ENCODE peak calls at places on chromosomes 5 and 9, in eight cellular contexts. One of them, this sample, is unnamed.

GRCh38 chr5:125549322-125549871 is 803.0 kb upstream of the ZNF608 start:
- DNase-seq in sigmoid colon: no peak
- DNase-seq in neural progenitor cell: no peak
- DNase-seq in lower lobe of right lung: no peak
- DNase-seq in right lobe of liver: no peak
- DNase-seq in BJ: no peak
- DNase-seq in mucosa of descending colon: no peak
- DNase-seq in psoas muscle: no peak
- DNase-seq in this sample: no peak

GRCh38 chr9:130936285-130937117 is 2.5 kb downstream of the FIBCD1 start:
- DNase-seq in mucosa of descending colon: no peak
- DNase-seq in neural progenitor cell: peak; percentile 93
- DNase-seq in psoas muscle: no peak
- DNase-seq in sigmoid colon: no peak
- DNase-seq in lower lobe of right lung: no peak
- DNase-seq in BJ: peak; percentile 32
- DNase-seq in right lobe of liver: no peak
- DNase-seq in this sample: no peak

GRCh38 chr5:34916518-34916917 is 1.0 kb downstream of the BRIX1 start:
- DNase-seq in sigmoid colon: no peak
- DNase-seq in mucosa of descending colon: no peak
- DNase-seq in right lobe of liver: no peak
- DNase-seq in lower lobe of right lung: no peak
- DNase-seq in BJ: no peak
- DNase-seq in psoas muscle: no peak
- DNase-seq in neural progenitor cell: no peak
- DNase-seq in this sample: no peak

GRCh38 chr5:137206030-137206715 is 293.0 kb downstream of the SPOCK1 start:
- DNase-seq in neural progenitor cell: no peak
- DNase-seq in right lobe of liver: no peak
- DNase-seq in psoas muscle: no peak
- DNase-seq in lower lobe of right lung: peak; percentile 64
- DNase-seq in mucosa of descending colon: no peak
- DNase-seq in sigmoid colon: no peak
- DNase-seq in BJ: no peak
- DNase-seq in this sample: peak; percentile 39

GRCh38 chr5:109316631-109317030 is 93.1 kb downstream of the PJA2 start:
- DNase-seq in psoas muscle: no peak
- DNase-seq in lower lobe of right lung: no peak
- DNase-seq in BJ: no peak
- DNase-seq in right lobe of liver: peak; percentile 47
- DNase-seq in neural progenitor cell: no peak
- DNase-seq in mucosa of descending colon: no peak
- DNase-seq in sigmoid colon: no peak
- DNase-seq in this sample: no peak

GRCh38 chr9:116543731-116544400 is 143.2 kb upstream of the TRIM32 start:
- DNase-seq in neural progenitor cell: no peak
- DNase-seq in right lobe of liver: no peak
- DNase-seq in psoas muscle: peak; percentile 80
- DNase-seq in sigmoid colon: no peak
- DNase-seq in lower lobe of right lung: no peak
- DNase-seq in mucosa of descending colon: no peak
- DNase-seq in BJ: peak; percentile 49
- DNase-seq in this sample: no peak

GRCh38 chr5:77935516-77936364 is 159.6 kb upstream of the TBCA start:
- DNase-seq in sigmoid colon: no peak
- DNase-seq in right lobe of liver: no peak
- DNase-seq in BJ: no peak
- DNase-seq in mucosa of descending colon: no peak
- DNase-seq in psoas muscle: no peak
- DNase-seq in neural progenitor cell: no peak
- DNase-seq in lower lobe of right lung: no peak
- DNase-seq in this sample: peak; percentile 21

GRCh38 chr9:94157408-94157801 is 73.1 kb downstream of the PTPDC1 start:
- DNase-seq in sigmoid colon: no peak
- DNase-seq in right lobe of liver: no peak
- DNase-seq in neural progenitor cell: no peak
- DNase-seq in psoas muscle: no peak
- DNase-seq in lower lobe of right lung: no peak
- DNase-seq in BJ: no peak
- DNase-seq in mucosa of descending colon: no peak
- DNase-seq in this sample: no peak

GRCh38 chr5:72233835-72234234 is 86.2 kb downstream of the MRPS27 start:
- DNase-seq in mucosa of descending colon: no peak
- DNase-seq in psoas muscle: no peak
- DNase-seq in lower lobe of right lung: no peak
- DNase-seq in neural progenitor cell: no peak
- DNase-seq in right lobe of liver: no peak
- DNase-seq in BJ: no peak
- DNase-seq in sigmoid colon: no peak
- DNase-seq in this sample: no peak

GRCh38 chr5:2669259-2669658 is 82.2 kb downstream of the IRX2 start:
- DNase-seq in neural progenitor cell: no peak
- DNase-seq in BJ: no peak
- DNase-seq in psoas muscle: no peak
- DNase-seq in lower lobe of right lung: no peak
- DNase-seq in mucosa of descending colon: no peak
- DNase-seq in right lobe of liver: no peak
- DNase-seq in sigmoid colon: no peak
- DNase-seq in this sample: no peak

GRCh38 chr5:40578501-40579451 is 100.9 kb upstream of the PTGER4 start:
- DNase-seq in right lobe of liver: no peak
- DNase-seq in mucosa of descending colon: no peak
- DNase-seq in psoas muscle: no peak
- DNase-seq in sigmoid colon: no peak
- DNase-seq in neural progenitor cell: no peak
- DNase-seq in BJ: no peak
- DNase-seq in lower lobe of right lung: no peak
- DNase-seq in this sample: no peak

GRCh38 chr5:87360132-87360531 is 52.6 kb downstream of the CCNH start:
- DNase-seq in mucosa of descending colon: no peak
- DNase-seq in psoas muscle: no peak
- DNase-seq in sigmoid colon: no peak
- DNase-seq in right lobe of liver: no peak
- DNase-seq in lower lobe of right lung: no peak
- DNase-seq in neural progenitor cell: no peak
- DNase-seq in BJ: no peak
- DNase-seq in this sample: no peak

GRCh38 chr5:186091-187041 is 4.9 kb upstream of the LRRC14B start:
- DNase-seq in neural progenitor cell: no peak
- DNase-seq in sigmoid colon: peak; percentile 57
- DNase-seq in psoas muscle: no peak
- DNase-seq in right lobe of liver: no peak
- DNase-seq in lower lobe of right lung: no peak
- DNase-seq in mucosa of descending colon: no peak
- DNase-seq in BJ: no peak
- DNase-seq in this sample: no peak

GRCh38 chr5:153043876-153044275 is 446.6 kb upstream of the GRIA1 start:
- DNase-seq in right lobe of liver: no peak
- DNase-seq in neural progenitor cell: no peak
- DNase-seq in lower lobe of right lung: no peak
- DNase-seq in mucosa of descending colon: no peak
- DNase-seq in sigmoid colon: no peak
- DNase-seq in psoas muscle: no peak
- DNase-seq in BJ: no peak
- DNase-seq in this sample: no peak

GRCh38 chr5:90833753-90834152 is 275.2 kb downstream of the ADGRV1 start:
- DNase-seq in BJ: no peak
- DNase-seq in lower lobe of right lung: no peak
- DNase-seq in mucosa of descending colon: no peak
- DNase-seq in sigmoid colon: no peak
- DNase-seq in right lobe of liver: no peak
- DNase-seq in psoas muscle: no peak
- DNase-seq in neural progenitor cell: no peak
- DNase-seq in this sample: no peak

GRCh38 chr9:133119039-133119438 is 2.0 kb downstream of the RALGDS start:
- DNase-seq in lower lobe of right lung: peak; percentile 54
- DNase-seq in sigmoid colon: peak; percentile 84
- DNase-seq in psoas muscle: peak; percentile 80
- DNase-seq in mucosa of descending colon: no peak
- DNase-seq in right lobe of liver: no peak
- DNase-seq in BJ: no peak
- DNase-seq in neural progenitor cell: no peak
- DNase-seq in this sample: no peak

GRCh38 chr5:111513175-111513520 is 813 bp upstream of the STARD4 start:
- DNase-seq in BJ: no peak
- DNase-seq in mucosa of descending colon: no peak
- DNase-seq in sigmoid colon: no peak
- DNase-seq in neural progenitor cell: no peak
- DNase-seq in right lobe of liver: no peak
- DNase-seq in psoas muscle: no peak
- DNase-seq in lower lobe of right lung: no peak
- DNase-seq in this sample: no peak

GRCh38 chr9:120934271-120934670 is 7.7 kb upstream of the TRAF1 start:
- DNase-seq in right lobe of liver: no peak
- DNase-seq in neural progenitor cell: no peak
- DNase-seq in lower lobe of right lung: no peak
- DNase-seq in sigmoid colon: no peak
- DNase-seq in BJ: no peak
- DNase-seq in psoas muscle: no peak
- DNase-seq in mucosa of descending colon: no peak
- DNase-seq in this sample: no peak

GRCh38 chr5:160847526-160848085 is 4.4 kb downstream of the ATP10B start:
- DNase-seq in neural progenitor cell: no peak
- DNase-seq in BJ: no peak
- DNase-seq in sigmoid colon: no peak
- DNase-seq in mucosa of descending colon: no peak
- DNase-seq in lower lobe of right lung: no peak
- DNase-seq in psoas muscle: no peak
- DNase-seq in right lobe of liver: no peak
- DNase-seq in this sample: no peak

GRCh38 chr9:127116946-127117345 is 5.5 kb downstream of the ANGPTL2 start:
- DNase-seq in right lobe of liver: no peak
- DNase-seq in lower lobe of right lung: no peak
- DNase-seq in sigmoid colon: no peak
- DNase-seq in neural progenitor cell: no peak
- DNase-seq in mucosa of descending colon: no peak
- DNase-seq in BJ: no peak
- DNase-seq in psoas muscle: peak; percentile 68
- DNase-seq in this sample: no peak

GRCh38 chr9:114626415-114627029 is 15.4 kb downstream of the TMEM268 start:
- DNase-seq in BJ: no peak
- DNase-seq in mucosa of descending colon: no peak
- DNase-seq in psoas muscle: no peak
- DNase-seq in sigmoid colon: no peak
- DNase-seq in lower lobe of right lung: no peak
- DNase-seq in neural progenitor cell: no peak
- DNase-seq in right lobe of liver: no peak
- DNase-seq in this sample: no peak
- TF ChIP-seq CTCF in BJ: no peak
- TF ChIP-seq CTCF in mucosa of descending colon: no peak
- TF ChIP-seq CTCF in psoas muscle: no peak
- TF ChIP-seq CTCF in sigmoid colon: no peak
- TF ChIP-seq CTCF in lower lobe of right lung: no peak
- TF ChIP-seq CTCF in neural progenitor cell: no peak
- TF ChIP-seq CTCF in right lobe of liver: no peak
- TF ChIP-seq CTCF in this sample: no peak

DNA sequence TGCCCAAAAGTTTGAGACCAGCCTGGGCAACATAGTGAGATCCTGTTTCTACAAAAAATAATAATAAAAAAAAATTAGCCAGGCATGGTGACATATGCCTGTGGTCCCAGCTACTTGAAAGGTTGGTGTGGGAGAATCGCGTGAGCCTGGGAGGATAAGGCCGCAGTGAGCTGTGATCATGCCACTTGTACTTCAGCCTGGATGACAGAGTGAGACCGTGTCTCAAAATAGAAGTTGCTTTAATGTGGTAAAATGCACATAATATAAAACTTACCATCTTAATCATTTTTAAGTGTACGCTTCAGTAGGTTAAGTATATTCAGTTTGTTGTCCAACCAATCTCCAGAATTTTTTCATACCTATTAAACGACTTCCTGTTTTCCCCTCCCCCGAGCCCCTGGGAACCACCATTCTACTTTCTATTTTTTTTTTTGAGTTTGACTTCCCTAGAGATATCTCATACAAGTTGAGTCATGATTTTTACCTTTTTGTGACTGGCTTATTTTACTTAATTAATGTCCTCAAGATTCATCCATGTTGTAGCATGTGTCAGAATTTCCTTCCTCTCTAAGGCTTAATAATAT is 120.1 kb upstream of the POC5 start:
- DNase-seq in neural progenitor cell: no peak
- DNase-seq in sigmoid colon: no peak
- DNase-seq in right lobe of liver: no peak
- DNase-seq in mucosa of descending colon: no peak
- DNase-seq in BJ: no peak
- DNase-seq in lower lobe of right lung: no peak
- DNase-seq in psoas muscle: no peak
- DNase-seq in this sample: no peak
- H3K4me3 ChIP-seq in neural progenitor cell: no peak overlapping the region
- H3K4me3 ChIP-seq in sigmoid colon: no peak overlapping the region
- H3K4me3 ChIP-seq in right lobe of liver: no peak overlapping the region
- H3K4me3 ChIP-seq in mucosa of descending colon: no peak overlapping the region
- H3K4me3 ChIP-seq in BJ: no peak overlapping the region
- H3K4me3 ChIP-seq in lower lobe of right lung: no peak overlapping the region
- H3K4me3 ChIP-seq in psoas muscle: no peak overlapping the region
- H3K4me3 ChIP-seq in this sample: no peak overlapping the region

GRCh38 chr5:178248750-178249149 is 16.1 kb upstream of the PHYKPL start:
- DNase-seq in mucosa of descending colon: no peak
- DNase-seq in lower lobe of right lung: no peak
- DNase-seq in neural progenitor cell: no peak
- DNase-seq in BJ: no peak
- DNase-seq in right lobe of liver: no peak
- DNase-seq in psoas muscle: no peak
- DNase-seq in sigmoid colon: no peak
- DNase-seq in this sample: no peak
- TF ChIP-seq CTCF in mucosa of descending colon: no peak
- TF ChIP-seq CTCF in lower lobe of right lung: no peak
- TF ChIP-seq CTCF in neural progenitor cell: no peak
- TF ChIP-seq CTCF in BJ: no peak
- TF ChIP-seq CTCF in right lobe of liver: no peak
- TF ChIP-seq CTCF in psoas muscle: no peak
- TF ChIP-seq CTCF in sigmoid colon: no peak
- TF ChIP-seq CTCF in this sample: no peak

DNA sequence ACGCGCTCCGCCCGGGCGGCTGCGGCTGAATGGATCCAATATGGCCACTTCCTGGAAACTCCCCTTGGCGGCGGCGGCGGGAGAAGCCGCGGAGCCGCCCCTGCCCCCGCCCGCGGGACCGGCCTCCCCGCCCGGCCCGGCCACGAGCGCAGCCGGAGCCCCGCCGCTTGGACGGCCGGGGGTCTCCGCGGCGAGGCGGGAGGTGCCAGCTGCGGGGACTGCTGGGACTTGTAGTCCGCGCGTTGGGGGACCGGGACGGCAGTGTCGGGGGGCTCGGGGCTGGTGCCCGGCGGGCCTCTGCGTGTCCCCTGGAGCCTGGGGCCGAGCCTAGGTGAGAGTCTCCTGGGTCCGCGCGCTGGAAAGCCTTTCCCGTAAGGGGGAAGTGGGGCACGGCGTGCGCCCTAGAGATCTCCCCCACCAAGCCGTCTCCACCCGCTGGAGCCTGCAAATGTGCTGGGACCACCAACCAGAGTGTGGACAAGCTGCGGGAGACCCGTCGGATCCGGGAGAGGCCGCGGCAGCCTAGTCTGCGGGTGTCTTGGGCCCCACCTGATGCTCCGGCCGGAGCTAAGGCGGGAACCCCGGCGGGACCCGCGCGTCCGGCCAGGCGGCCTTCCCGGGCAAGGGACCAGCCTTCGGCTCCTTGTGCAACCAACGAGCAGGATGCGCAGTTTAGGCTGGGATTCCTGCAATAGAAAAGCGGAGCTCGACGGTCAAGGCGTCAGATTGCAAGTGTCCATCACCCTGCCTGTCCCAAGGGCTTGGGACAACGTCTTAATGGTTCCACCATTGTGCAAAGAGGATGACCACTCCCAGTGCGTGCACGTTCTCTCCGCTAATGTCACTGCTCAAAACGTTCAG is at the start of gene SEPTIN8:
- DNase-seq in lower lobe of right lung: peak; percentile 59
- DNase-seq in psoas muscle: peak; percentile 78
- DNase-seq in mucosa of descending colon: peak; percentile 78
- DNase-seq in neural progenitor cell: peak; percentile 80
- DNase-seq in right lobe of liver: peak; percentile 61
- DNase-seq in BJ: no peak
- DNase-seq in sigmoid colon: peak; percentile 82
- DNase-seq in this sample: no peak
- H3K4me3 ChIP-seq in lower lobe of right lung: peak within 1 kb of the TSS; percentile 94
- H3K4me3 ChIP-seq in psoas muscle: peak within 1 kb of the TSS; percentile 94
- H3K4me3 ChIP-seq in mucosa of descending colon: peak within 1 kb of the TSS; percentile 78
- H3K4me3 ChIP-seq in neural progenitor cell: peak within 1 kb of the TSS; percentile 83
- H3K4me3 ChIP-seq in right lobe of liver: peak within 1 kb of the TSS; percentile 93
- H3K4me3 ChIP-seq in BJ: peak within 1 kb of the TSS; percentile 74
- H3K4me3 ChIP-seq in sigmoid colon: peak within 1 kb of the TSS; percentile 79
- H3K4me3 ChIP-seq in this sample: peak within 1 kb of the TSS; percentile 63

This sample was measured in AG09309.